ENCODE peak calls at places on chromosomes 12 and 14, in five cellular contexts. M is pancreas, V is transverse colon, N is body of pancreas, E is kidney. F is an unnamed sample. For H3K36me3, the result is how much of the 10 kb centered on the place peaks cover.

GRCh38 chr14:77037338-77037782 is 8.9 kb upstream of the IRF2BPL start:
- DNase-seq in M (no peak), V (no peak), N (no peak), E (peak), F (no peak)

GRCh38 chr14:34000396-34000795 is 49.5 kb upstream of the EGLN3 start:
- DNase-seq in M (no peak), V (no peak), N (no peak), E (no peak), F (no peak)

GRCh38 chr14:49051328-49052060 is 534.7 kb downstream of the RPS29 start:
- DNase-seq in M (no peak), V (no peak), N (no peak), E (no peak), F (no peak)

GRCh38 chr14:104076743-104077142 is 8.8 kb upstream of the ASPG start:
- DNase-seq in M (no peak), V (no peak), N (no peak), E (no peak), F (no peak)

GRCh38 chr12:88578821-88579518 is 1.3 kb downstream of the KITLG start:
- DNase-seq in M (peak), V (peak), N (peak), E (peak), F (no peak)

GRCh38 chr14:91416744-91417133 is 881 bp downstream of the CCDC88C start:
- DNase-seq in M (no peak), V (peak), N (peak), E (peak), F (no peak)

GRCh38 chr12:70507442-70507841 is 129.8 kb downstream of the PTPRB start:
- DNase-seq in M (no peak), V (no peak), N (no peak), E (no peak), F (no peak)

GRCh38 chr14:68507544-68508081 is 285.3 kb downstream of the ZFP36L1 start:
- DNase-seq in M (no peak), V (no peak), N (peak), E (no peak), F (no peak)

GRCh38 chr12:28629691-28630090 is 439.4 kb downstream of the CCDC91 start:
- DNase-seq in M (no peak), V (no peak), N (no peak), E (no peak), F (no peak)

GRCh38 chr14:33799705-33800269 is 151.1 kb downstream of the EGLN3 start:
- DNase-seq in M (peak), V (no peak), N (peak), E (peak), F (peak)

GRCh38 chr14:96096639-96097610 is 57.8 kb downstream of the C14orf132 start:
- DNase-seq in M (no peak), V (no peak), N (no peak), E (no peak), F (no peak)

GRCh38 chr14:62251237-62251636 is 489.0 kb downstream of the SNAPC1 start:
- DNase-seq in M (no peak), V (no peak), N (no peak), E (no peak), F (no peak)

GRCh38 chr12:77442633-77443032 is 377.3 kb upstream of the E2F7 start:
- DNase-seq in M (no peak), V (no peak), N (no peak), E (no peak), F (no peak)

GRCh38 chr12:120748242-120748641 is 22.6 kb downstream of the ACADS start:
- DNase-seq in M (no peak), V (no peak), N (no peak), E (no peak), F (no peak)

GRCh38 chr12:115341442-115341841 is 657.5 kb upstream of the TBX3 start:
- DNase-seq in M (peak), V (peak), N (peak), E (peak), F (no peak)

GRCh38 chr14:34059037-34059924 is 108.4 kb upstream of the EGLN3 start:
- DNase-seq in M (no peak), V (no peak), N (no peak), E (no peak), F (no peak)

GRCh38 chr12:123075591-123076171 is 75.2 kb downstream of the PITPNM2 start:
- DNase-seq in M (no peak), V (peak), N (no peak), E (no peak), F (peak)

GRCh38 chr14:49865431-49865859 is 12.9 kb upstream of the NEMF start:
- DNase-seq in M (peak), V (peak), N (peak), E (peak), F (peak)

GRCh38 chr12:11747969-11748368 is 98.5 kb downstream of the ETV6 start:
- DNase-seq in M (no peak), V (no peak), N (no peak), E (no peak), F (no peak)

GRCh38 chr12:127548123-127548553 is 718.8 kb upstream of the TMEM132C start:
- DNase-seq in M (no peak), V (no peak), N (no peak), E (no peak), F (no peak)

GRCh38 chr14:80607430-80608200 is 333.9 kb downstream of the CEP128 start:
- DNase-seq in M (no peak), V (no peak), N (no peak), E (no peak), F (no peak)

GRCh38 chr12:14514154-14514842 is 53.4 kb downstream of the PLBD1 start:
- DNase-seq in M (peak), V (peak), N (peak), E (no peak), F (no peak)

GRCh38 chr12:48193623-48194022 is 9.5 kb downstream of the OR10AD1 start:
- DNase-seq in M (no peak), V (no peak), N (no peak), E (no peak), F (no peak)
- H3K36me3 ChIP-seq in M (under half), V (under half), N (under half), E (under half), F (under half)

GRCh38 chr12:13061377-13061776 is 17.2 kb downstream of the FAM234B start:
- DNase-seq in M (no peak), V (no peak), N (no peak), E (no peak), F (no peak)
- H3K36me3 ChIP-seq in M (under half), V (under half), N (under half), E (under half), F (under half)

DNA sequence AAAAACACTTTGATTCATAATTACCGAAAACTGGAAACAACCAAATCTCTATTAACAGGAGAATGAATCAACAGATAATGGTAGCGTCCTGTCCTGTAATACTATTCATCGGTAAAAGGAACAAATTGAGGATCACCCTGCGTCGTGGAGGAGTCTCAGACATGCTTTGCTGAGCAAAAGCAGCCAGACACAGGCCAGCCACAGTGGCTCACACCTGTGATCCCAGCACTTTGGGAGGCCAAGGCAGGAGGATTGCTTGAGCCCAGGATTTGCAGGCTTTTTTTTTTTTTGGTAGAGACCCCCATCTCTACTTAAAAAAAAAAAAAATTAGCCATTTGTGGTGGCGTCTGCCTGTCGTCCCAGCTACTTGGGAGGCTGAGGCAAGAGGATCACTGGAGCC is 34.1 kb upstream of the MMP17 start:
- DNase-seq in M (no peak), V (no peak), N (no peak), E (no peak), F (no peak)
- H3K36me3 ChIP-seq in M (under half), V (under half), N (under half), E (under half), F (under half)

DNA sequence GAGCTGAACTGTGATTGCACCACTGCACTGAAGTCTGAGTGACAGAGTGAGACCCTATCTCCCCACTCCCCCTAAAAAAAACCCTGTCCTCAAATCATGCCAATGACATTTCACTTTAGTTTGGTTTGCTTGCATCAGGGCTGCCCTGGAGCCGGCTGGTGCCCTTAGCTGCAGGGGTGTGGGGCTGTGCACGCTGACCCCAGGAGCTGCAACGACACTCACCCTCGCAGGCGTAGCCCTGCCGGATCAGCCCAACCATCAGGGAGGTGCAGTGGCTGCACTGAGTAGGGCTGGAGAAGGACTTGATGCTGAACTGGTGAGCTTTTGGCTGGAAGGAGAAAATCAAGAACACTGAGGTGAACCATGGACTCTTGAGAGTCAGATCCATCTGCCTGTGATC is 29.8 kb downstream of the AMN start:
- DNase-seq in M (no peak), V (no peak), N (no peak), E (peak), F (no peak)
- H3K36me3 ChIP-seq in M (half or more), V (half or more), N (under half), E (half or more), F (half or more)

GRCh38 chr12:62697893-62698292 is 231.3 kb downstream of the MON2 start:
- DNase-seq in M (no peak), V (no peak), N (no peak), E (no peak), F (no peak)
- H3K36me3 ChIP-seq in M (under half), V (under half), N (under half), E (under half), F (under half)

GRCh38 chr14:65011559-65011958 is 24.9 kb downstream of the FNTB start:
- DNase-seq in M (no peak), V (no peak), N (no peak), E (no peak), F (no peak)
- H3K36me3 ChIP-seq in M (under half), V (under half), N (under half), E (under half), F (under half)

DNA sequence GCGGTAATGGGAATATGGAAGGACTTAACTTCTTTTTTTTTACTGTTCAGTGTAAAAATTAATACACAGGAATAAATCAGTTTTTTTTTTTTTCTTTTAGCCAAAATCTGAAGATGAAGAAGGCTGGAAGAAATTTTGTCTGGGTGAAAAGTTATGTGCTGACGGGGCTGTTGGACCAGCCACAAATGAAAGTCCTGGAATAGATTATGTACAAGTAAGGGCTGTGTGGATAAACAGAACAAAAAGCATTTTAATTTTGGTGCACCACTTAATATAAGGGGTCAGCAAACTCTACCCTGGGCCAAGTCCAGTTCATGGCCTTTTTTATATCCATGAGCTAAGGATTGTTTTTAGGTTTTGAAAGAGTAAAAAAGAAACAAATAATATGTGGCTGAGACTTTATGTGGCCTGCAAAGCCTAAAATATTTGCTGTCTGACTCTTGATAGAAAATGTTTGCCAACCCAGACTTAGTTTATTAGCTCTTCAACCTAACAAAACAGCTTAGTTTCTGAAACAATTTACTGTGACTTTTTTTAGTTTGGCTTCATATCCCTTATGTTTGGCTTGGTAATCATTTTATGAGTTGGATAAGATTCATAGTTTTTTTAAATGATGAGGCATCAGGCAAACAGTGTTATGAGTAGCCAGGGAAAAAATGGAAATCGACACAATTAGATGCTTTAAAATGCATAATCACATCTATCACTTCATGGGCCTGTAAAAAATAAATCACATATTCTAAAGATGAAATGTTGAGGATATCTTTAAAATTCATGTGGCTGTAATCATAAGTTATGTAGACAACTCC is 8.4 kb downstream of the GEMIN2 start:
- DNase-seq in M (no peak), V (no peak), N (no peak), E (no peak), F (no peak)
- H3K36me3 ChIP-seq in M (under half), V (under half), N (under half), E (under half), F (half or more)

GRCh38 chr12:45886685-45887084 is 103.7 kb downstream of the SCAF11 start:
- DNase-seq in M (no peak), V (no peak), N (no peak), E (no peak), F (no peak)
- H3K36me3 ChIP-seq in M (under half), V (under half), N (under half), E (under half), F (under half)